ENCODE peak calls at places on chromosomes 12 and 14, in six cellular contexts. G is IMR-90, X is H9, L is neuronal stem cell, W is H1, N is mesenchymal stem cell. D is an unnamed sample.

GRCh38 chr14:39060818-39061437 is 42.1 kb downstream of the SEC23A start:
- DNase-seq in G (no peak), X (no peak), L (no peak), W (no peak), N (no peak), D (no peak)

GRCh38 chr12:54421175-54421872 is 2.3 kb upstream of the ITGA5 start:
- DNase-seq in G (peak), X (no peak), L (no peak), W (no peak), N (peak), D (no peak)

GRCh38 chr12:67661311-67662011 is 12.9 kb downstream of the DYRK2 start:
- DNase-seq in G (peak), X (no peak), L (no peak), W (no peak), N (peak), D (no peak)

GRCh38 chr12:2284857-2285256 is 232.1 kb downstream of the CACNA1C start:
- DNase-seq in G (peak), X (peak), L (peak), W (peak), N (peak), D (peak)

GRCh38 chr14:44910826-44911225 is 50.9 kb downstream of the KLHL28 start:
- DNase-seq in G (no peak), X (no peak), L (no peak), W (no peak), N (no peak), D (no peak)

GRCh38 chr14:100304825-100305445 is 1.3 kb downstream of the SLC25A29 start:
- DNase-seq in G (peak), X (peak), L (no peak), W (no peak), N (peak), D (peak)

GRCh38 chr14:91454580-91454979 is 37.0 kb upstream of the CCDC88C start:
- DNase-seq in G (no peak), X (no peak), L (no peak), W (no peak), N (no peak), D (no peak)

GRCh38 chr14:48936881-48937280 is 649.3 kb downstream of the RPS29 start:
- DNase-seq in G (peak), X (no peak), L (no peak), W (no peak), N (peak), D (no peak)

GRCh38 chr14:52596320-52596719 is 43.7 kb downstream of the GPR137C start:
- DNase-seq in G (no peak), X (peak), L (no peak), W (peak), N (no peak), D (no peak)
- H2BK5ac ChIP-seq in G (no peak), X (no peak), L (no peak), W (no peak), N (no peak), D (no peak)

DNA sequence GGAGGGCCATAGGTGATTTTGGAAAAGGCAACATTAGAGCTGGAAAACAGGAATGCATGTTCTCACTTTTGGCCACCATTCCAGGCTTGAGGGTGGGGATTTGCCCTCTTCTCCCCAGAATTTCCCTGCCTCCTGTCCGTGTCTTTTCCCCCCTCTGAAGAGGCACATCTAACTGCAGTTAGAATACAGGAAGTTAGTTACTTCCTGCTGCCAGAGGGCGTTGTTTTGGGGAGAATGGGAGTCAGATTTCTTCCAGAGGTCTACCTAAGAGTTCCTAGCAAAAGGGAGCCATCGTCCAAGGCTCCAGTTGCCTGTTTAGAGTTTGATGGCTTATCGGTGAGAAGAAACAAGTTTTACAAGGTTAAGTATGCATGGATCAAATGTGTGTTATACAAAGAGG is 112.8 kb upstream of the IGF1 start:
- DNase-seq in G (no peak), X (no peak), L (no peak), W (no peak), N (no peak), D (no peak)
- H4K91ac ChIP-seq in G (no peak), X (no peak), L (no peak), W (no peak), N (no peak), D (no peak)

GRCh38 chr12:57430931-57431566 is at the start of gene R3HDM2:
- DNase-seq in G (peak), X (peak), L (peak), W (peak), N (peak), D (peak)

GRCh38 chr12:57433370-57433769 is 1.2 kb upstream of the INHBC start:
- DNase-seq in G (no peak), X (no peak), L (no peak), W (no peak), N (no peak), D (no peak)

GRCh38 chr12:57429473-57430116 is 1.2 kb downstream of the R3HDM2 start:
- DNase-seq in G (peak), X (no peak), L (no peak), W (no peak), N (no peak), D (no peak)

GRCh38 chr12:57430117-57430930 is 519 bp downstream of the R3HDM2 start:
- DNase-seq in G (peak), X (peak), L (peak), W (no peak), N (peak), D (peak)

GRCh38 chr12:57428965-57429364 is 1.9 kb downstream of the R3HDM2 start:
- DNase-seq in G (no peak), X (no peak), L (no peak), W (no peak), N (no peak), D (no peak)
- H3K23ac ChIP-seq in G (no peak), X (no peak), L (no peak), W (no peak), N (no peak), D (no peak)

GRCh38 chr12:94714378-94714777 is 64.0 kb upstream of the TMCC3 start:
- DNase-seq in G (peak), X (no peak), L (no peak), W (no peak), N (peak), D (no peak)

GRCh38 chr12:94717112-94717511 is 66.8 kb upstream of the TMCC3 start:
- DNase-seq in G (no peak), X (no peak), L (no peak), W (no peak), N (no peak), D (no peak)

GRCh38 chr12:94718114-94718513 is 67.8 kb upstream of the TMCC3 start:
- DNase-seq in G (no peak), X (no peak), L (no peak), W (no peak), N (peak), D (no peak)

GRCh38 chr12:94716339-94716738 is 66.0 kb upstream of the TMCC3 start:
- DNase-seq in G (no peak), X (no peak), L (no peak), W (no peak), N (no peak), D (no peak)

GRCh38 chr12:94717656-94718055 is 67.3 kb upstream of the TMCC3 start:
- DNase-seq in G (no peak), X (no peak), L (no peak), W (no peak), N (no peak), D (no peak)
- H2BK5ac ChIP-seq in G (no peak), X (no peak), L (no peak), W (no peak), N (no peak), D (no peak)

GRCh38 chr12:127531561-127531960 is 735.4 kb upstream of the TMEM132C start:
- DNase-seq in G (no peak), X (no peak), L (no peak), W (no peak), N (no peak), D (no peak)
- H4K91ac ChIP-seq in G (no peak), X (no peak), L (no peak), W (no peak), N (no peak), D (no peak)

DNA sequence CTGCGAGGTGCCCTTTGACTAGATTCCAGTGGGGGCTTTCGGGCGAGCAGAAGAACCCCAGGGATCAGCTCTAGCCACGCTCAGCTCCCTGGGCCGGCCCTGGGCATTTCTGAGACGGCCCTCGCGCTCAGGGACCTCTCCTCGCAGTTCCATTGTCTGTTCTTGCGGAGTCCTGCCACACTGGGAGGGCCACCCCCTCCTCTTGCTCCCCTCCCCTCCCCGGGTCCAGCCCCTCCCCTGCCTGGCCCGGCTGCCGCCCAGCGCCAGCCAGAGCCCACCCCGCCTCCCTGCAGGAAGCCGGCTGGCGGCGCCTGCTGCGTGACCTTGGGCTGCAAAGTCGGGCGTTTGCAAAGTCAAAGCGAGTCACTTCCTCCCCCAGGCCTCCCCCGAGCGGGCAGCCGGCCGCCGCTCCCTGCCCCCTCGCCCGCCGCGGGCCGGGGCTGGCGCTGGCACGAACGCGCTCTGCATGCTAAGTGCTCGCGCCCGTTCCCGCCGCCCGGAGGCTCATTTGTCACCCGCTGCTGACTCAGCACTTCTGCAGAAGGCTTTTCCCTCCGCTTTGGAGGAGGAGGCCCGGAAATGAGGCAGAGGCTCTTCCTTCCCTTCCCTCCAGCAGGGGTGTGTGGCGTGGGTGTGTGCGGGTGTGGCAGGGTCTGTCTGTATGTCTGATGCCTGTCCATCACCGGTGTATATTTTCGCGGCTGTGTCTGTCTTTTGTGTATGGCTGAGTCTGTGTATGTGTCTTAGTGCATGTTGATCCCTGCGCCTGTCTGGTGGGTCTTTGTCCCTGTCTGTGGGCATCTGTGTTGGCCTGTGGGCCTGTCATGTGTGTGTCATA is 72.0 kb downstream of the IRF2BPL start:
- DNase-seq in G (peak), X (peak), L (peak), W (peak), N (peak), D (peak)
- H3K23ac ChIP-seq in G (peak), X (no peak), L (peak), W (no peak), N (no peak), D (no peak)

GRCh38 chr14:96031691-96032090 is 7.5 kb upstream of the C14orf132 start:
- DNase-seq in G (no peak), X (no peak), L (no peak), W (no peak), N (no peak), D (no peak)
- H2BK5ac ChIP-seq in G (no peak), X (no peak), L (no peak), W (no peak), N (no peak), D (no peak)

GRCh38 chr14:101721111-101721510 is 40.4 kb upstream of the PPP2R5C start:
- DNase-seq in G (no peak), X (no peak), L (no peak), W (no peak), N (no peak), D (no peak)
- H4K91ac ChIP-seq in G (no peak), X (no peak), L (no peak), W (no peak), N (no peak), D (no peak)

GRCh38 chr12:6866920-6867406 is 368 bp upstream of the TPI1 start:
- DNase-seq in G (no peak), X (no peak), L (no peak), W (no peak), N (no peak), D (no peak)
- H3K23ac ChIP-seq in G (peak), X (no peak), L (peak), W (no peak), N (peak), D (no peak)